ENCODE peak calls at places on chromosomes 3 and 15, in six cellular contexts. T is cerebellar cortex; Z is cardiac muscle cell; Q is foreskin keratinocyte; D is stimulated activated CD4-positive, alpha-beta T cell treated with anti-CD3 and anti-CD28 coated beads, Interleukin-2, amount 100 ng/mL, for 48 hours; E is left colon. X is an unnamed sample.

GRCh38 chr15:40285151-40285898 is 2.5 kb upstream of the ANKRD63 start:
- DNase-seq in T (peak), Z (peak), Q (peak), D (no peak), E (no peak), X (peak)

GRCh38 chr3:118526758-118527526 is 507.7 kb downstream of the IGSF11 start:
- DNase-seq in T (no peak), Z (no peak), Q (peak), D (no peak), E (no peak), X (no peak)

GRCh38 chr3:80040113-80040512 is 272.3 kb upstream of the ROBO1 start:
- DNase-seq in T (no peak), Z (no peak), Q (no peak), D (no peak), E (no peak), X (no peak)

GRCh38 chr15:70323111-70323851 is 225.6 kb upstream of the TLE3 start:
- DNase-seq in T (no peak), Z (peak), Q (no peak), D (no peak), E (peak), X (no peak)

GRCh38 chr3:133944181-133944580 is 48.5 kb upstream of the RAB6B start:
- DNase-seq in T (no peak), Z (no peak), Q (no peak), D (no peak), E (no peak), X (peak)

GRCh38 chr3:29757054-29757777 is 476.3 kb downstream of the RBMS3 start:
- DNase-seq in T (no peak), Z (peak), Q (peak), D (no peak), E (no peak), X (no peak)

GRCh38 chr3:9339750-9340449 is 23.0 kb upstream of the THUMPD3 start:
- DNase-seq in T (no peak), Z (no peak), Q (no peak), D (no peak), E (no peak), X (no peak)

GRCh38 chr15:51759557-51760070 is 8.2 kb downstream of the TMOD2 start:
- DNase-seq in T (peak), Z (peak), Q (peak), D (no peak), E (peak), X (peak)

GRCh38 chr3:130692455-130692854 is 54.2 kb downstream of the PIK3R4 start:
- DNase-seq in T (no peak), Z (no peak), Q (peak), D (no peak), E (no peak), X (no peak)

GRCh38 chr3:116135462-116135861 is 309.8 kb downstream of the LSAMP start:
- DNase-seq in T (peak), Z (peak), Q (peak), D (no peak), E (peak), X (no peak)

GRCh38 chr3:185732782-185733181 is 92.1 kb downstream of the IGF2BP2 start:
- DNase-seq in T (no peak), Z (peak), Q (peak), D (no peak), E (no peak), X (no peak)

GRCh38 chr3:94009612-94010011 is 18.8 kb downstream of the STX19 start:
- DNase-seq in T (no peak), Z (no peak), Q (no peak), D (no peak), E (no peak), X (no peak)

GRCh38 chr15:34335176-34335575 is 2.4 kb downstream of the SLC12A6 start:
- DNase-seq in T (no peak), Z (peak), Q (no peak), D (no peak), E (no peak), X (no peak)

GRCh38 chr15:64443747-64444621 is 16.4 kb upstream of the ZNF609 start:
- DNase-seq in T (peak), Z (peak), Q (peak), D (peak), E (no peak), X (no peak)

GRCh38 chr15:100255644-100256043 is 86.1 kb downstream of the ADAMTS17 start:
- DNase-seq in T (no peak), Z (no peak), Q (no peak), D (no peak), E (no peak), X (no peak)

GRCh38 chr15:92817339-92817886 is 82.7 kb upstream of the CHD2 start:
- DNase-seq in T (peak), Z (no peak), Q (no peak), D (no peak), E (no peak), X (peak)

GRCh38 chr3:18556001-18556408 is 130.9 kb upstream of the SATB1 start:
- DNase-seq in T (no peak), Z (no peak), Q (peak), D (peak), E (no peak), X (no peak)

GRCh38 chr3:128472462-128473179 is 5.9 kb upstream of the DNAJB8 start:
- DNase-seq in T (no peak), Z (no peak), Q (no peak), D (no peak), E (no peak), X (no peak)

GRCh38 chr3:126621171-126621570 is 33.8 kb downstream of the TXNRD3 start:
- DNase-seq in T (peak), Z (peak), Q (peak), D (no peak), E (no peak), X (no peak)

GRCh38 chr3:72338082-72338941 is 509.9 kb downstream of the SHQ1 start:
- DNase-seq in T (no peak), Z (no peak), Q (peak), D (peak), E (no peak), X (no peak)

GRCh38 chr3:184894051-184894450 is 82.1 kb downstream of the VPS8 start:
- DNase-seq in T (no peak), Z (no peak), Q (no peak), D (no peak), E (no peak), X (no peak)

GRCh38 chr3:53845881-53846133 is 412 bp downstream of the CHDH start:
- DNase-seq in T (no peak), Z (no peak), Q (no peak), D (no peak), E (no peak), X (no peak)

GRCh38 chr3:155243512-155243921 is 50.0 kb downstream of the STRIT1 start:
- DNase-seq in T (no peak), Z (no peak), Q (no peak), D (no peak), E (no peak), X (no peak)

GRCh38 chr15:48385031-48385430 is 53.8 kb downstream of the DUT start:
- DNase-seq in T (no peak), Z (no peak), Q (no peak), D (no peak), E (no peak), X (no peak)